ENCODE peak calls at places on chromosomes 1 and 21, in four cellular contexts. U is AG04450, A is MM.1S, J is adrenal gland. X is an unnamed sample.

GRCh38 chr1:245060684-245061374 is 94.0 kb upstream of the KIF26B start:
- DNase-seq in J (peak; percentile 18), A (no peak), U (no peak), X (peak; percentile 69)

GRCh38 chr1:230976825-230977747 is 1.6 kb downstream of the TTC13 start:
- DNase-seq in A (peak; percentile 67), U (no peak), J (no peak), X (no peak)

GRCh38 chr1:42175314-42176054 is 10.9 kb upstream of the GUCA2A start:
- DNase-seq in U (no peak), J (no peak), A (no peak), X (no peak)

GRCh38 chr1:87833158-87833557 is 504.5 kb downstream of the LMO4 start:
- DNase-seq in A (no peak), J (no peak), U (peak; percentile 45), X (peak; percentile 29)

GRCh38 chr1:19635646-19636045 is 8.5 kb upstream of the NBL1 start:
- DNase-seq in J (no peak), A (no peak), U (no peak), X (peak; percentile 94)

GRCh38 chr1:27031235-27032118 is 18.8 kb upstream of the TENT5B start:
- DNase-seq in A (no peak), J (peak; percentile 84), U (peak; percentile 34), X (no peak)

GRCh38 chr1:178060789-178061556 is 32.9 kb upstream of the RASAL2 start:
- DNase-seq in A (no peak), U (no peak), J (no peak), X (peak; percentile 70)

GRCh38 chr1:19166066-19166465 is 44.0 kb downstream of the UBR4 start:
- DNase-seq in J (no peak), A (no peak), U (no peak), X (no peak)

GRCh38 chr1:24771574-24771973 is 26.3 kb downstream of the CLIC4 start:
- DNase-seq in J (no peak), A (no peak), U (no peak), X (no peak)

GRCh38 chr1:66519988-66520387 is 14.0 kb upstream of the SGIP1 start:
- DNase-seq in J (no peak), A (no peak), U (no peak), X (no peak)

GRCh38 chr1:197787623-197788536 is 12.6 kb upstream of the DENND1B start:
- DNase-seq in J (no peak), A (no peak), U (no peak), X (no peak)

GRCh38 chr21:34724857-34725195 is 56.0 kb downstream of the CLIC6 start:
- DNase-seq in A (no peak), J (no peak), U (no peak), X (no peak)

GRCh38 chr21:34255073-34255472 is 108.7 kb upstream of the KCNE2 start:
- DNase-seq in A (no peak), U (no peak), J (no peak), X (no peak)

GRCh38 chr21:45894891-45895777 is 86.4 kb upstream of the COL6A1 start:
- DNase-seq in A (no peak), J (no peak), U (no peak), X (no peak)

GRCh38 chr21:30216041-30216723 is at the start of gene CLDN8:
- DNase-seq in A (no peak), U (no peak), J (no peak), X (no peak)

GRCh38 chr1:41358152-41358937 is 2.9 kb upstream of the FOXO6 start:
- DNase-seq in U (no peak), J (no peak), A (no peak), X (no peak)

GRCh38 chr1:4119516-4120220 is 219.6 kb upstream of the C1orf174 start:
- DNase-seq in A (no peak), J (no peak), U (no peak), X (no peak)

GRCh38 chr1:28917757-28918118 is 3.4 kb downstream of the EPB41 start:
- DNase-seq in A (no peak), J (no peak), U (no peak), X (no peak)

GRCh38 chr1:32500387-32501209 is 35.7 kb downstream of the ZBTB8B start:
- DNase-seq in U (no peak), A (peak; percentile 63), J (peak; percentile 76), X (peak; percentile 67)

GRCh38 chr1:179750630-179751029 is 7.5 kb downstream of the FAM163A start:
- DNase-seq in U (no peak), A (no peak), J (no peak), X (no peak)

GRCh38 chr1:225415307-225415706 is 12.5 kb downstream of the LBR start:
- DNase-seq in U (no peak), J (no peak), A (no peak), X (no peak)

GRCh38 chr1:44040418-44040817 is 9.2 kb upstream of the SLC6A9 start:
- DNase-seq in A (no peak), J (no peak), U (no peak), X (no peak)

GRCh38 chr1:42891471-42891870 is 45.1 kb downstream of the ZNF691 start:
- DNase-seq in U (no peak), J (no peak), A (no peak), X (no peak)

GRCh38 chr1:226988337-226988672 is 48.2 kb downstream of the COQ8A start:
- DNase-seq in A (no peak), U (no peak), J (peak; percentile 43), X (no peak)

GRCh38 chr1:152141971-152142584 is 16.9 kb downstream of the RPTN start:
- DNase-seq in A (peak; percentile 62), J (peak; percentile 64), U (no peak), X (peak; percentile 53)

GRCh38 chr1:61434276-61434675 is 290.7 kb downstream of the TM2D1 start:
- DNase-seq in A (no peak), J (no peak), U (no peak), X (no peak)

GRCh38 chr1:18948048-18948912 is 8.2 kb downstream of the IFFO2 start:
- DNase-seq in U (no peak), A (no peak), J (peak; percentile 51), X (peak; percentile 81)

GRCh38 chr21:33384851-33385331 is 18.3 kb upstream of the IFNGR2 start:
- DNase-seq in A (no peak), U (no peak), J (no peak), X (no peak)

GRCh38 chr21:46199436-46200373 is 15.4 kb upstream of the SPATC1L start:
- DNase-seq in J (no peak), A (no peak), U (no peak), X (no peak)

GRCh38 chr21:38613686-38614085 is 115.4 kb upstream of the ERG start:
- DNase-seq in A (no peak), U (no peak), J (no peak), X (no peak)

GRCh38 chr21:38614558-38614957 is 116.3 kb upstream of the ERG start:
- DNase-seq in A (no peak), U (no peak), J (no peak), X (no peak)

GRCh38 chr21:38610573-38611251 is 112.4 kb upstream of the ERG start:
- DNase-seq in A (no peak), J (no peak), U (no peak), X (no peak)

GRCh38 chr21:38609580-38609979 is 111.3 kb upstream of the ERG start:
- DNase-seq in A (no peak), J (no peak), U (no peak), X (no peak)

DNA sequence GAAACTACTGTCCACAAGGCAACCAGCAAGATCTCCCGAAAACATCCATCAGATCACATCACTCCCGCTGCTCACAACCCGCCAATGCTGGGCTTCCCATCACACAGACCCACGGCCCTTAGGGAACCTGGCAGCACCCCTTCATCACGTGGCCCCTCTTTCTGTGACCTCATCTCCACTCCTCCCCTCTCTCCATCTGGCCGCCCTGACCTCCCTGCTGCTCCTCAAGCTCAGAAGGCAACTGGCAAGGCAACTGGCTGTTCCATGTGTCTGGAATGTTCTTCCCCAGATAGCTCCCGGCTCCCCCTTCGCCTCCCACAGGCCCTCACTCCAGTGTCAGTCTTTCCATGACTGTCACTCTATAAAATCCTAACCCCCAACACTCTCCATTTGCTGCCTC is 113.0 kb upstream of the ERG start:
- DNase-seq in A (no peak), U (no peak), J (no peak), X (no peak)
- H3K27me3 ChIP-seq in A (no peaks in the 10 kb centered on the region), U (peaks cover 7% of the 10 kb centered on the region), J (no peaks in the 10 kb centered on the region), X (no peaks in the 10 kb centered on the region)

DNA sequence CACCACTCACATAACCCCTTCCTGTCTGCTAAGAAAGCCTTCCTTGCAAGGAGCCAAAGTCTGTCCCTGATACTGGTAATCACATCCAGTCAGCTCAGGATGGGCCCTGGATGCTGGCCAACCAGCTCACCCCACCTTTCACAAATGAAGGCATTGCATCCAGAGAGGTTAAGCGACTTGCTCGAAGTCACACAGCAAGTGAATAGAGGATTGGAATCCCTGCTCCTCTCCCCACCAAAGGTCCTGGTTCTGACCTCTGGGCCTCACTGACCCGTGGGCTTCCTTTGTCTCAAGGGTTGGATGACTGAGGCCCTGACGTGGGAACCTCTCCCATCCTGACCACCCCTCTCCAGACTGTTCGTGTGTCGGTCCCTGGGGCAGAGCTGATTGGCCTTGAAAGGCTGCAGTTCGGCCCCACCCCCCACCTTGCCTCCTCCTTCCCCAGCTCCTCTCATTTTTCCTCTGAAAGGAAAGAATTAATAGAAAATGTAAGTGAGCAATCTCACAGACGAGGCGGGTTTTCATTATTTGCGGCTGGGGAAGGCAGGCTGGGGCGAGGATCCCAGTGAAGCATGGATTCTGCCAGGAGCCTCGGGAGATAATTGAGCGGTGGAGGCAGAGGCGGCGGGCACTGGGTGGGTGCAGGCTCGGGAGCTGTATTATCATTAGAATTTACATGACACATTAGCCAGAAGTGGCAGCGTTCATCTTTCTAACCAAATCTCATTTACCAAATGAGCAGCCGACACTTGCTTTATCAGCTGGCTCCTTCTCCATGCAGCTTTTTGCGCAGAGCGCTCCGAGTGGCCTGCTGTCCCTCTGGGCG is 101.5 kb upstream of the CSF3R start:
- DNase-seq in U (no peak), A (no peak), J (no peak), X (no peak)
- H3K27me3 ChIP-seq in U (peaks cover 16% of the 10 kb centered on the region), A (peaks cover 93% of the 10 kb centered on the region), J (peaks cover 26% of the 10 kb centered on the region), X (no peaks in the 10 kb centered on the region)

DNA sequence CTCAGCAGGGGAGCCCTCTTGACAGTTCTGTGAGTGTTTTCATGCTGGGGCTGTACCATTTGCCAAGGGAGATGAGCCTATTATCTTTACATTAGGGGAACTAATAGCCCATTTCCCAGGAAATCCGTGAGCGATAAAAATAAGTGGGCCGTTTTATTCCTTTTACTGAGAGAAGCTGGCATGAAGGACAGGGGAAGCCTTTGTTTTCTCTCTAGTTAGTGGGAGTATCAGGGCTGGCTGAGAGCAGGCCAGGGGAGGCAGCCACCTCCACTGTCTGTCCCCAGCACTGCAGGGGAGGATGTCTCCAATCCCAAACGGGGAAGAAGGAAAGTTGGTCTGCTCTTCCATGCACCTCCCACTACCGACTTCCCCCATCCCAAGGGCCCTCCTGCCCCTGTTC is 2.5 kb downstream of the UBL4B start:
- DNase-seq in A (no peak), U (no peak), J (no peak), X (no peak)
- H3K27me3 ChIP-seq in A (no peaks in the 10 kb centered on the region), U (peaks cover 48% of the 10 kb centered on the region), J (no peaks in the 10 kb centered on the region), X (peaks cover 2% of the 10 kb centered on the region)

GRCh38 chr1:16028237-16029002 is 6.6 kb downstream of the CLCNKA start:
- DNase-seq in U (no peak), J (no peak), A (no peak), X (no peak)
- H3K27me3 ChIP-seq in U (peaks cover 5% of the 10 kb centered on the region), J (no peaks in the 10 kb centered on the region), A (peaks cover 75% of the 10 kb centered on the region), X (no peaks in the 10 kb centered on the region)